ENCODE peak calls at places on chromosomes 16 and 17, in seven cellular contexts. J is adrenal gland; Q is pancreas; T is IMR-90; I is GM23248; N is PC-3; C is CD8-positive, alpha-beta memory T cell. W is an unnamed sample. For H3K4me1, the result is how much of the 10 kb centered on the place peaks cover.

GRCh38 chr17:32265192-32265895 is at the start of gene RHBDL3:
- DNase-seq in C (no peak), J (no peak), Q (no peak), T (no peak), I (peak), N (no peak), W (no peak)

GRCh38 chr17:76462556-76463290 is 4.7 kb upstream of the AANAT start:
- DNase-seq in Q (no peak), J (no peak), C (no peak), I (no peak), N (no peak), T (no peak), W (no peak)

GRCh38 chr16:964696-965395 is 5.9 kb downstream of the LMF1 start:
- DNase-seq in I (no peak), C (peak), Q (no peak), J (no peak), N (peak), T (no peak), W (no peak)

GRCh38 chr17:31388770-31389672 is 2.5 kb upstream of the RAB11FIP4 start:
- DNase-seq in Q (peak), J (peak), N (peak), T (no peak), C (peak), I (peak), W (no peak)

GRCh38 chr16:55398683-55399230 is 74.8 kb downstream of the IRX6 start:
- DNase-seq in T (no peak), J (no peak), I (no peak), N (no peak), C (no peak), Q (no peak), W (no peak)

GRCh38 chr17:21037117-21037803 is 5.6 kb downstream of the USP22 start:
- DNase-seq in T (no peak), Q (no peak), N (peak), C (no peak), J (no peak), I (no peak), W (no peak)

GRCh38 chr17:67040652-67041051 is 3.7 kb upstream of the CACNG1 start:
- DNase-seq in I (no peak), Q (no peak), N (no peak), T (no peak), C (no peak), J (no peak), W (no peak)

GRCh38 chr16:3822366-3823045 is 58.0 kb downstream of the CREBBP start:
- DNase-seq in N (no peak), T (peak), I (peak), Q (no peak), J (no peak), C (no peak), W (no peak)

GRCh38 chr17:81518785-81519283 is 6.2 kb upstream of the ACTG1 start:
- DNase-seq in I (peak), T (no peak), C (no peak), J (no peak), Q (peak), N (peak), W (no peak)

GRCh38 chr17:73705594-73705993 is 61.3 kb upstream of the SDK2 start:
- DNase-seq in Q (no peak), T (peak), C (no peak), J (peak), N (peak), I (peak), W (peak)

GRCh38 chr17:61394630-61395408 is 4.8 kb upstream of the TBX2 start:
- DNase-seq in Q (no peak), T (peak), N (no peak), I (no peak), C (no peak), J (no peak), W (no peak)

GRCh38 chr16:66853261-66854139 is 9.3 kb downstream of the CA7 start:
- DNase-seq in N (no peak), C (no peak), Q (no peak), J (no peak), T (no peak), I (no peak), W (no peak)

GRCh38 chr17:39908789-39909352 is 9.6 kb downstream of the GSDMB start:
- DNase-seq in T (no peak), I (no peak), J (no peak), C (no peak), N (no peak), Q (no peak), W (no peak)

GRCh38 chr17:31489295-31490018 is 98.0 kb downstream of the RAB11FIP4 start:
- DNase-seq in Q (peak), N (peak), J (no peak), I (no peak), T (no peak), C (no peak), W (peak)

GRCh38 chr17:49443862-49444261 is 29.2 kb upstream of the PHB1 start:
- DNase-seq in C (no peak), J (no peak), N (no peak), T (peak), Q (no peak), I (peak), W (no peak)

GRCh38 chr16:72560617-72561016 is 388.7 kb upstream of the PMFBP1 start:
- DNase-seq in T (no peak), Q (no peak), C (no peak), J (no peak), N (no peak), I (no peak), W (no peak)

GRCh38 chr17:56629450-56630187 is 36.1 kb downstream of the NOG start:
- DNase-seq in J (no peak), I (peak), Q (no peak), C (no peak), N (peak), T (peak), W (no peak)

GRCh38 chr17:5355416-5356129 is 63.9 kb downstream of the NUP88 start:
- DNase-seq in T (no peak), Q (no peak), N (peak), J (no peak), I (peak), C (no peak), W (no peak)

GRCh38 chr16:75261590-75262078 is 10.2 kb upstream of the BCAR1 start:
- DNase-seq in C (no peak), I (no peak), T (no peak), J (no peak), Q (no peak), N (no peak), W (no peak)

DNA sequence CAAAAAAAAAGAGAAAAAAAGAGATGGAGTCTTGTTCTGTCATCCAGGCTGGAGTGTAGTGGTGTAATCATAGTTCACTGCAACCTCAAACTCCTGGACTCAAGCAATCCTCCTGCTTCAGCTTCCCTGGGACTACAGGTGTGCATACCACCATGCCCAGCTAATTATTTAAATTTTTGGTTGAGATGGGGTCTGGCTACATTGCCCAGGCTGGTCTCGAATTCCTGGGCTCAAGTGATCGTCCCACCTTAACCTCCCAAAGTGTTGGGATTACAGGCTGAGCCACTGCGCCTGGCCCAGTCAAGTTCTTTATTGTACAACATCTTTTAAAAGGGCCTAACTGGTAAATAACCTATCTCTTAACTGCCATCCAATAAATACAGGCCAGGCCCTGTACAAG is 6.1 kb upstream of the RANGRF start:
- DNase-seq in I (no peak), N (no peak), C (no peak), J (no peak), T (no peak), Q (no peak), W (no peak)
- H3K4me1 ChIP-seq in I (under half), N (under half), C (under half), J (under half), T (under half), Q (under half), W (under half)

DNA sequence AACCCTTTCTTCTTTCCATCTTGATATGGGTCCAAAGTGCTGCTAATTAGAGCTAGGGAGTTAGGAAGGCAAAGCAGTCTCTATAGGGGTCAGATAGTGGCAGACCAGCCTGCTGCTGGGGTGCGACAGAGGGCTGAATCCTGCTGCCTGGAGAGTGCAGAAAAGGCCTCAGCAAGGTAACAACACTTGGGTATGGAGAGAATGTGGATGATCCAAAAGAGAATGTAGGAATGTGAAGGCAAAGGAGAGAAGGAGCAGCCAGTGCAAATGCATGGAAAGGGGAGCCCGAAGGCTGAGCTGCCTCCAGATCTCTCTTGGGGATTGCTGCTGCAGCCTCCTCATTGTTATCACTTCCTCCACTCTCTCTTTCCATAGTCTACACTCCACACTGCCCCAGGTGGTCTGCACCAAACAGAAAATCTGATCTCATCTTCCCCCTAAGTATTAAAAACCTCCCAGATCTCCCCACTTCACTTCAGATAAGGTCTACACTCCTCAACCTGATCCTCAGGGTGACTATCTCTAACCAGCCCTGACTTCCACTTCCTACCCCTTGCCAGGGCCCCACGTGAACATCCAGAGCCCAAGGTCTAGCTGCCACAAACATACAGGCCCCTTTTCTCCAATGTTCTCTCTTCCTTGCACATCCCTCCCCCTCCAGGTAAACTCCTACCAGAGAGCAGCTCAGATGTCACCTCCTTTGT is 28.8 kb downstream of the TOM1L2 start:
- DNase-seq in C (no peak), T (no peak), Q (no peak), I (no peak), J (no peak), N (no peak), W (no peak)
- H3K4me1 ChIP-seq in C (under half), T (under half), Q (under half), I (half or more), J (under half), N (half or more), W (under half)

GRCh38 chr16:8880839-8881510 is 1.2 kb upstream of the LITAFD start:
- DNase-seq in T (no peak), N (no peak), C (no peak), J (no peak), Q (no peak), I (no peak), W (no peak)
- H3K4me1 ChIP-seq in T (under half), N (under half), C (under half), J (under half), Q (under half), I (under half), W (under half)

DNA sequence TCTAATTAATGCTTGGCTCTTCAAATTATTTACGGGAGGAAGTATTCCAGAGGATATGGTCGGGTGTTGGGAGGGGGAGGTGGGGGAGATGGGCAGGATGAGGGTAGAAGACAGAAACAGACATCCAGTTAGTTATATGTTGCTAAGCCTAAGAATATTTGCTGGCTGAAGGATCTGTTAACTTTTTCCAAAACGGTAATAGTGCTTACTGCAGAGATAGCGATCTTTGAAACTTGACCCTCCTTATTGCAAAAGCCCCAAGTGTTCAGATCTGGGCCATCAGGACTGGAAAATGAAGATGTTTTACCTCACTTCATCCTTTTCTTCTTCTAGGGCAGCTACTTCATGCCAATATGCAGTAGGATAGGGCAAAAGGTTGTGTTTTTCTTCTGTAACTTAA is 27.0 kb upstream of the MMD start:
- DNase-seq in T (peak), I (peak), N (peak), Q (no peak), J (no peak), C (no peak), W (no peak)
- H3K4me1 ChIP-seq in T (under half), I (under half), N (under half), Q (under half), J (under half), C (under half), W (under half)